ENCODE peak calls at places on chromosomes 16 and 17, in eight cellular contexts. Q, H, D, E, Y, L, B and C are unnamed samples.

GRCh38 chr17:34756670-34757021 is 177.3 kb downstream of the TMEM132E start:
- DNase-seq in E (peak; percentile 20), D (no peak), L (no peak), Y (no peak), Q (no peak), H (peak; percentile 74), B (no peak), C (no peak)

GRCh38 chr17:4167786-4168185 is 24.8 kb downstream of the CYB5D2 start:
- DNase-seq in Q (no peak), H (no peak), D (no peak), E (no peak), Y (no peak), B (no peak), L (no peak), C (no peak)

GRCh38 chr17:17645961-17646360 is 35.3 kb upstream of the RAI1 start:
- DNase-seq in B (no peak), E (no peak), L (no peak), H (no peak), Y (no peak), Q (no peak), D (no peak), C (no peak)

GRCh38 chr16:19588661-19589060 is 33.2 kb downstream of the VPS35L start:
- DNase-seq in Y (no peak), L (no peak), H (no peak), E (no peak), B (no peak), D (no peak), Q (no peak), C (no peak)

GRCh38 chr17:7650509-7651096 is at the start of gene ATP1B2:
- DNase-seq in Q (peak; percentile 56), Y (peak; percentile 37), B (no peak), H (peak; percentile 91), E (peak; percentile 96), L (peak; percentile 96), D (peak; percentile 65), C (peak; percentile 67)

GRCh38 chr17:17382901-17383300 is 79.7 kb downstream of the NT5M start:
- DNase-seq in Q (no peak), B (no peak), E (no peak), D (no peak), Y (no peak), L (no peak), H (no peak), C (no peak)

GRCh38 chr17:63706346-63707102 is 6.6 kb upstream of the LIMD2 start:
- DNase-seq in H (no peak), Q (no peak), B (no peak), Y (no peak), L (no peak), E (no peak), D (no peak), C (no peak)

GRCh38 chr17:72166040-72166439 is 45.2 kb downstream of the SOX9 start:
- DNase-seq in B (no peak), L (no peak), D (no peak), E (peak; percentile 14), Q (no peak), H (peak; percentile 30), Y (no peak), C (no peak)

GRCh38 chr17:231191-231965 is 49.9 kb upstream of the DOC2B start:
- DNase-seq in E (peak; percentile 7), H (no peak), B (no peak), Q (no peak), Y (no peak), L (peak; percentile 83), D (peak; percentile 2), C (no peak)

GRCh38 chr16:1899641-1900451 is 18.4 kb downstream of the HS3ST6 start:
- DNase-seq in E (no peak), H (no peak), D (peak; percentile 68), B (no peak), Y (peak; percentile 92), Q (no peak), L (no peak), C (no peak)

GRCh38 chr17:40538019-40538935 is 27.0 kb downstream of the CCR7 start:
- DNase-seq in L (no peak), E (no peak), D (peak; percentile 21), Q (no peak), Y (no peak), B (no peak), H (no peak), C (peak; percentile 37)

GRCh38 chr17:3039748-3040147 is 23.7 kb downstream of the OR1D5 start:
- DNase-seq in E (no peak), L (no peak), Y (no peak), Q (no peak), B (no peak), D (no peak), H (no peak), C (no peak)

GRCh38 chr17:65560628-65561371 is 648 bp downstream of the AXIN2 start:
- DNase-seq in D (peak; percentile 90), L (peak; percentile 88), Y (peak; percentile 63), Q (peak; percentile 51), E (peak; percentile 92), B (peak; percentile 54), H (peak; percentile 87), C (peak; percentile 66)

GRCh38 chr17:17401271-17401781 is 75.5 kb upstream of the MED9 start:
- DNase-seq in H (no peak), Q (no peak), E (peak; percentile 72), Y (no peak), D (no peak), L (no peak), B (no peak), C (no peak)

GRCh38 chr16:72877374-72878028 is 170.4 kb downstream of the ZFHX3 start:
- DNase-seq in Y (no peak), Q (no peak), H (no peak), L (no peak), E (no peak), D (no peak), B (no peak), C (no peak)

GRCh38 chr16:74521691-74522090 is 85.2 kb downstream of the GLG1 start:
- DNase-seq in H (no peak), D (no peak), Y (no peak), E (no peak), L (no peak), B (no peak), Q (no peak), C (peak; percentile 72)

GRCh38 chr16:54934536-54935410 is 4.1 kb downstream of the IRX5 start:
- DNase-seq in D (no peak), L (no peak), H (peak; percentile 64), E (peak; percentile 76), Q (no peak), Y (no peak), B (no peak), C (no peak)